ENCODE peak calls at places on chromosomes 7 and 10, in six cellular contexts. B is activated T-cell treated with anti-CD3 and anti-CD28 coated beads, Interleukin-2, amount 50 U/mL, for 72 hours; V is HCT116; M is K562; J is activated CD8-positive, alpha-beta T cell treated with anti-CD3 and anti-CD28 coated beads, Interleukin-2, amount 10 ng/mL, durations not matched to agents 7 days and 5 days; K is Right ventricle myocardium superior. N is an unnamed sample.

GRCh38 chr7:36391436-36392198 is 2.0 kb downstream of the ANLN start:
- ATAC-seq in V (no peak), M (peak), J (peak), B (peak), K (no peak), N (no peak)

GRCh38 chr7:84195295-84196006 is 862 bp upstream of the SEMA3A start:
- ATAC-seq in B (no peak), J (no peak), K (no peak), M (no peak), V (peak), N (peak)

GRCh38 chr7:155356323-155357105 is 58.8 kb downstream of the INSIG1 start:
- ATAC-seq in K (no peak), V (peak), J (no peak), B (no peak), M (peak), N (no peak)

GRCh38 chr7:86598311-86598710 is 45.4 kb upstream of the GRM3 start:
- ATAC-seq in K (no peak), B (no peak), J (no peak), M (peak), V (peak), N (no peak)

GRCh38 chr10:44384601-44385422 is at the start of gene CXCL12:
- ATAC-seq in J (no peak), K (peak), V (no peak), M (no peak), B (no peak), N (peak)

GRCh38 chr7:117458977-117459583 is 20.7 kb upstream of the CFTR start:
- ATAC-seq in V (no peak), M (peak), K (no peak), J (no peak), B (no peak), N (no peak)

GRCh38 chr7:128415217-128415785 is 5.5 kb upstream of the IMPDH1 start:
- ATAC-seq in V (no peak), M (no peak), K (no peak), B (no peak), J (no peak), N (no peak)

GRCh38 chr10:29619273-29619672 is 15.5 kb downstream of the SVIL start:
- ATAC-seq in M (no peak), B (no peak), J (no peak), K (peak), V (no peak), N (peak)

GRCh38 chr7:120959929-120960484 is 9.4 kb downstream of the ING3 start:
- ATAC-seq in J (no peak), B (no peak), M (peak), V (no peak), K (no peak), N (no peak)

GRCh38 chr10:124119933-124120332 is 26.5 kb upstream of the CHST15 start:
- ATAC-seq in K (peak), V (no peak), J (no peak), M (no peak), B (peak), N (peak)

GRCh38 chr10:86795353-86795752 is 38.9 kb downstream of the BMPR1A start:
- ATAC-seq in V (peak), B (no peak), M (peak), J (no peak), K (peak), N (peak)

GRCh38 chr10:122407375-122408125 is 33.0 kb downstream of the PLEKHA1 start:
- ATAC-seq in V (no peak), K (no peak), J (no peak), B (peak), M (no peak), N (no peak)